ENCODE peak calls at places on chromosome 16, in eight cellular contexts. O is GM23338; T is CD8-positive, alpha-beta T cell; M is left ventricle myocardium inferior; B is heart left ventricle; V is aorta; R is DND-41; E is mesenchymal stem cell. I is an unnamed sample. For H3K4me1 and H3K36me3, the result is how much of the 10 kb centered on the place peaks cover.

GRCh38 chr16:14302399-14303181 is 231.5 kb downstream of the MRTFB start:
- DNase-seq in T (no peak), E (peak), B (peak), R (peak), V (peak), O (peak), M (no peak), I (peak)

GRCh38 chr16:79651363-79651762 is 50.8 kb upstream of the MAF start:
- DNase-seq in O (no peak), V (peak), E (peak), T (no peak), B (no peak), R (no peak), M (peak), I (peak)

GRCh38 chr16:9123871-9124270 is 32.4 kb downstream of the HAPSTR1 start:
- DNase-seq in O (no peak), M (peak), E (no peak), V (peak), R (no peak), B (peak), T (no peak), I (peak)

GRCh38 chr16:87956169-87956770 is 5.0 kb downstream of the BANP start:
- DNase-seq in O (peak), B (peak), E (peak), M (peak), V (peak), R (peak), T (peak), I (peak)

GRCh38 chr16:53692146-53692545 is 11.5 kb downstream of the RPGRIP1L start:
- DNase-seq in E (peak), R (no peak), V (no peak), B (no peak), O (peak), M (no peak), T (no peak), I (no peak)

GRCh38 chr16:12462690-12463646 is 340.7 kb downstream of the CPPED1 start:
- DNase-seq in O (no peak), M (no peak), V (no peak), R (no peak), T (no peak), E (peak), B (no peak), I (no peak)

GRCh38 chr16:2436110-2436509 is 6.9 kb downstream of the CCNF start:
- DNase-seq in V (peak), R (no peak), E (no peak), T (no peak), B (no peak), M (no peak), O (no peak), I (peak)

GRCh38 chr16:4601317-4602186 is 13.1 kb downstream of the UBALD1 start:
- DNase-seq in T (no peak), R (no peak), O (no peak), B (no peak), V (no peak), E (no peak), M (no peak), I (no peak)

GRCh38 chr16:23966577-23966976 is 130.8 kb downstream of the PRKCB start:
- DNase-seq in V (no peak), M (no peak), B (no peak), R (no peak), E (no peak), T (no peak), O (no peak), I (no peak)

GRCh38 chr16:84617068-84617630 is 729 bp downstream of the COTL1 start:
- DNase-seq in V (peak), T (no peak), B (peak), R (no peak), E (peak), O (no peak), M (no peak), I (peak)

GRCh38 chr16:11386791-11387546 is 41.7 kb downstream of the RMI2 start:
- DNase-seq in M (no peak), O (peak), T (no peak), V (peak), R (no peak), E (peak), B (no peak), I (no peak)

GRCh38 chr16:85169333-85170065 is 57.2 kb upstream of the CIBAR2 start:
- DNase-seq in T (no peak), R (no peak), B (no peak), E (no peak), V (no peak), O (no peak), M (no peak), I (no peak)

GRCh38 chr16:85543536-85543935 is 69.6 kb upstream of the GSE1 start:
- DNase-seq in V (no peak), E (no peak), B (no peak), R (no peak), O (no peak), T (no peak), M (no peak), I (no peak)

GRCh38 chr16:84606081-84606875 is 11.6 kb downstream of the COTL1 start:
- DNase-seq in B (no peak), V (no peak), E (no peak), T (no peak), M (no peak), R (no peak), O (no peak), I (no peak)

GRCh38 chr16:75224281-75224680 is 5.5 kb downstream of the CTRB1 start:
- DNase-seq in B (no peak), O (no peak), R (no peak), T (no peak), V (no peak), M (no peak), E (no peak), I (no peak)

GRCh38 chr16:9599415-9600110 is 508.1 kb downstream of the HAPSTR1 start:
- DNase-seq in O (no peak), E (no peak), V (no peak), B (no peak), T (no peak), R (no peak), M (no peak), I (no peak)

GRCh38 chr16:56202036-56202435 is 10.7 kb downstream of the GNAO1 start:
- DNase-seq in T (no peak), R (peak), O (no peak), V (no peak), B (no peak), E (no peak), M (no peak), I (no peak)

GRCh38 chr16:56732832-56733231 is 2.9 kb downstream of the NUP93 start:
- DNase-seq in O (no peak), B (no peak), R (no peak), T (no peak), M (no peak), E (no peak), V (no peak), I (no peak)

GRCh38 chr16:53504161-53504663 is 1.2 kb upstream of the AKTIP start:
- DNase-seq in V (peak), B (peak), T (peak), R (peak), M (peak), E (no peak), O (peak), I (peak)

GRCh38 chr16:2298621-2299020 is 30.7 kb upstream of the RNPS1 start:
- DNase-seq in O (no peak), E (no peak), M (no peak), T (no peak), B (no peak), R (no peak), V (no peak), I (no peak)

GRCh38 chr16:65083181-65083845 is 38.5 kb downstream of the CDH11 start:
- DNase-seq in M (no peak), R (no peak), B (no peak), V (no peak), E (peak), O (no peak), T (no peak), I (no peak)

GRCh38 chr16:22386976-22387375 is 12.6 kb upstream of the CDR2 start:
- DNase-seq in B (no peak), V (no peak), E (peak), T (no peak), R (no peak), O (no peak), M (no peak), I (no peak)

GRCh38 chr16:54588026-54588425 is 301.4 kb upstream of the IRX3 start:
- DNase-seq in V (no peak), E (no peak), O (no peak), R (no peak), M (no peak), T (no peak), B (no peak), I (no peak)

GRCh38 chr16:11413907-11414595 is 68.8 kb downstream of the RMI2 start:
- DNase-seq in O (no peak), B (no peak), M (no peak), T (no peak), V (no peak), R (no peak), E (no peak), I (no peak)

GRCh38 chr16:86585821-86586611 is 7.7 kb downstream of the FOXL1 start:
- DNase-seq in M (no peak), R (no peak), O (no peak), V (peak), E (peak), T (no peak), B (no peak), I (no peak)

GRCh38 chr16:14196011-14196410 is 124.9 kb downstream of the MRTFB start:
- DNase-seq in R (no peak), V (no peak), M (no peak), T (no peak), B (no peak), O (peak), E (peak), I (no peak)

GRCh38 chr16:48246066-48246465 is 1.3 kb downstream of the ABCC11 start:
- DNase-seq in V (no peak), M (no peak), O (no peak), B (no peak), E (no peak), T (no peak), R (no peak), I (no peak)

GRCh38 chr16:82011199-82011641 is at the start of gene SDR42E1:
- DNase-seq in R (no peak), V (no peak), B (no peak), E (no peak), T (peak), M (no peak), O (peak), I (peak)

GRCh38 chr16:66510298-66510697 is 39.6 kb downstream of the TK2 start:
- DNase-seq in E (no peak), T (no peak), M (no peak), B (no peak), V (peak), R (no peak), O (no peak), I (no peak)

GRCh38 chr16:66510711-66511614 is 39.0 kb downstream of the TK2 start:
- DNase-seq in M (peak), B (no peak), T (no peak), R (no peak), E (no peak), V (peak), O (no peak), I (no peak)

GRCh38 chr16:66508261-66508913 is 41.5 kb downstream of the TK2 start:
- DNase-seq in B (no peak), V (no peak), T (no peak), M (no peak), R (no peak), E (no peak), O (no peak), I (peak)

GRCh38 chr16:66508914-66509496 is 40.9 kb downstream of the TK2 start:
- DNase-seq in E (no peak), B (no peak), T (no peak), O (no peak), V (peak), M (no peak), R (no peak), I (peak)

DNA sequence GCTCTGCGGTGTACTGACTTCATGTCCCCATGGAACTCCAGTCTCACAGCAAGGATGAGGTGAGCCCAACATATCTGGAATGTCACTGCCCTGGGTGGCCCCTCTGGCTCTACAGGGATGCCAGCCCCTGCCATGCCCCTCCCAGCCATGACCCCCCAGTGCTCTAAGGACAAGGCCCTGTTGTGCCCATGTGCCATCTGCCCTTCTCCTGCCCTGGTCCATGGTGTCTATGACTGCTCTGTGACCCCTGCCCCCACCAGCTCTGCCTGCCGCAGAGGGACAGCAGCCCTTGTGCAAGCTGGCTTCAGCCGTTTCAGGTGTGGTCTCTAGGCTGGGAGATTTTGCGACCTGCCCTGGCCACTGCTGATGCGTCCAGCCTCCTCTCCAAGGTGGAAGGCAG is 40.3 kb downstream of the TK2 start:
- DNase-seq in M (no peak), B (no peak), V (peak), E (no peak), R (no peak), T (no peak), O (no peak), I (peak)
- H3K4me1 ChIP-seq in M (under half), B (under half), V (under half), E (under half), R (under half), T (under half), O (under half), I (under half)

GRCh38 chr16:89863741-89864391 is 9.5 kb upstream of the TCF25 start:
- DNase-seq in R (peak), M (peak), E (no peak), B (peak), V (no peak), O (no peak), T (peak), I (no peak)
- H3K4me3 ChIP-seq in R (no peak), M (peak), E (no peak), B (no peak), V (no peak), O (no peak), T (peak), I (no peak)

GRCh38 chr16:25157476-25157875 is 45.9 kb downstream of the LCMT1 start:
- DNase-seq in V (no peak), T (no peak), R (no peak), O (no peak), M (no peak), B (no peak), E (no peak), I (no peak)
- H3K36me3 ChIP-seq in V (under half), T (under half), R (under half), O (under half), M (half or more), B (under half), E (half or more), I (under half)

GRCh38 chr16:67006930-67007658 is 18.7 kb downstream of the CES4A start:
- DNase-seq in M (no peak), V (no peak), B (no peak), R (no peak), E (peak), T (no peak), O (no peak), I (no peak)
- H3K4me1 ChIP-seq in M (under half), V (under half), B (under half), R (under half), E (under half), T (under half), O (under half), I (under half)